ENCODE peak calls at places on chromosomes 5 and 9, in five cellular contexts. One of them, this sample, is unnamed.

GRCh38 chr5:117454716-117455212 is 880.1 kb upstream of the SEMA6A start:
- DNase-seq in IMR-90: peak; percentile 6
- DNase-seq in Peyer's patch: peak; percentile 78
- DNase-seq in stomach: peak; percentile 61
- DNase-seq in GM12891: peak; percentile 4
- DNase-seq in this sample: peak; percentile 31

GRCh38 chr5:37553720-37554402 is 174.7 kb downstream of the WDR70 start:
- DNase-seq in IMR-90: peak; percentile 76
- DNase-seq in Peyer's patch: no peak
- DNase-seq in stomach: no peak
- DNase-seq in GM12891: no peak
- DNase-seq in this sample: no peak

GRCh38 chr9:93236541-93237206 is 52.7 kb downstream of the WNK2 start:
- DNase-seq in IMR-90: no peak
- DNase-seq in Peyer's patch: no peak
- DNase-seq in stomach: no peak
- DNase-seq in GM12891: no peak
- DNase-seq in this sample: no peak

GRCh38 chr5:147417133-147417813 is 92.6 kb downstream of the DPYSL3 start:
- DNase-seq in IMR-90: peak; percentile 77
- DNase-seq in Peyer's patch: peak; percentile 74
- DNase-seq in stomach: peak; percentile 72
- DNase-seq in GM12891: no peak
- DNase-seq in this sample: no peak

GRCh38 chr9:125255781-125256391 is 5.7 kb upstream of the GAPVD1 start:
- DNase-seq in IMR-90: no peak
- DNase-seq in Peyer's patch: no peak
- DNase-seq in stomach: no peak
- DNase-seq in GM12891: no peak
- DNase-seq in this sample: no peak

GRCh38 chr9:28004900-28005299 is 431.6 kb upstream of the C9orf72 start:
- DNase-seq in IMR-90: no peak
- DNase-seq in Peyer's patch: no peak
- DNase-seq in stomach: no peak
- DNase-seq in GM12891: no peak
- DNase-seq in this sample: no peak

GRCh38 chr5:168513861-168514428 is 15.2 kb upstream of the FBLL1 start:
- DNase-seq in IMR-90: no peak
- DNase-seq in Peyer's patch: no peak
- DNase-seq in stomach: no peak
- DNase-seq in GM12891: no peak
- DNase-seq in this sample: no peak

GRCh38 chr5:147509710-147510651 is at the start of gene DPYSL3:
- DNase-seq in IMR-90: peak; percentile 78
- DNase-seq in Peyer's patch: peak; percentile 59
- DNase-seq in stomach: peak; percentile 47
- DNase-seq in GM12891: no peak
- DNase-seq in this sample: peak; percentile 87

GRCh38 chr9:127557466-127557869 is 54.6 kb upstream of the STXBP1 start:
- DNase-seq in IMR-90: no peak
- DNase-seq in Peyer's patch: no peak
- DNase-seq in stomach: no peak
- DNase-seq in GM12891: no peak
- DNase-seq in this sample: peak; percentile 59

GRCh38 chr5:84430863-84431663 is 46.4 kb upstream of the EDIL3 start:
- DNase-seq in IMR-90: peak; percentile 12
- DNase-seq in Peyer's patch: no peak
- DNase-seq in stomach: no peak
- DNase-seq in GM12891: no peak
- DNase-seq in this sample: no peak

GRCh38 chr9:128818839-128819715 is 777 bp downstream of the ENDOG start:
- DNase-seq in IMR-90: no peak
- DNase-seq in Peyer's patch: peak; percentile 63
- DNase-seq in stomach: peak; percentile 50
- DNase-seq in GM12891: peak; percentile 54
- DNase-seq in this sample: peak; percentile 48

GRCh38 chr5:18088020-18088579 is 453.8 kb downstream of the TAF11L14 start:
- DNase-seq in IMR-90: no peak
- DNase-seq in Peyer's patch: no peak
- DNase-seq in stomach: no peak
- DNase-seq in GM12891: no peak
- DNase-seq in this sample: no peak

GRCh38 chr9:82167296-82167695 is 178.7 kb downstream of the SPATA31D1 start:
- DNase-seq in IMR-90: no peak
- DNase-seq in Peyer's patch: no peak
- DNase-seq in stomach: no peak
- DNase-seq in GM12891: no peak
- DNase-seq in this sample: no peak

GRCh38 chr5:119332978-119333401 is 22.8 kb upstream of the TNFAIP8 start:
- DNase-seq in IMR-90: no peak
- DNase-seq in Peyer's patch: no peak
- DNase-seq in stomach: no peak
- DNase-seq in GM12891: no peak
- DNase-seq in this sample: no peak

GRCh38 chr5:67268233-67269011 is 71.8 kb upstream of the CD180 start:
- DNase-seq in IMR-90: peak; percentile 95
- DNase-seq in Peyer's patch: peak; percentile 79
- DNase-seq in stomach: peak; percentile 69
- DNase-seq in GM12891: no peak
- DNase-seq in this sample: peak; percentile 76

GRCh38 chr5:179620703-179621350 is 2.6 kb downstream of the HNRNPH1 start:
- DNase-seq in IMR-90: no peak
- DNase-seq in Peyer's patch: no peak
- DNase-seq in stomach: no peak
- DNase-seq in GM12891: no peak
- DNase-seq in this sample: no peak

GRCh38 chr5:179620293-179620692 is 3.2 kb downstream of the HNRNPH1 start:
- DNase-seq in IMR-90: no peak
- DNase-seq in Peyer's patch: no peak
- DNase-seq in stomach: no peak
- DNase-seq in GM12891: no peak
- DNase-seq in this sample: no peak

GRCh38 chr5:179617930-179618329 is 5.5 kb downstream of the HNRNPH1 start:
- DNase-seq in IMR-90: no peak
- DNase-seq in Peyer's patch: no peak
- DNase-seq in stomach: no peak
- DNase-seq in GM12891: no peak
- DNase-seq in this sample: no peak

GRCh38 chr5:179619776-179620175 is 3.7 kb downstream of the HNRNPH1 start:
- DNase-seq in IMR-90: peak; percentile 52
- DNase-seq in Peyer's patch: no peak
- DNase-seq in stomach: no peak
- DNase-seq in GM12891: no peak
- DNase-seq in this sample: no peak

GRCh38 chr5:179618923-179619554 is 4.4 kb downstream of the HNRNPH1 start:
- DNase-seq in IMR-90: no peak
- DNase-seq in Peyer's patch: no peak
- DNase-seq in stomach: no peak
- DNase-seq in GM12891: no peak
- DNase-seq in this sample: no peak
- TF ChIP-seq POLR2A in IMR-90: no peak
- TF ChIP-seq POLR2A in Peyer's patch: no peak
- TF ChIP-seq POLR2A in stomach: no peak
- TF ChIP-seq POLR2A in GM12891: no peak
- TF ChIP-seq POLR2A in this sample: no peak

DNA sequence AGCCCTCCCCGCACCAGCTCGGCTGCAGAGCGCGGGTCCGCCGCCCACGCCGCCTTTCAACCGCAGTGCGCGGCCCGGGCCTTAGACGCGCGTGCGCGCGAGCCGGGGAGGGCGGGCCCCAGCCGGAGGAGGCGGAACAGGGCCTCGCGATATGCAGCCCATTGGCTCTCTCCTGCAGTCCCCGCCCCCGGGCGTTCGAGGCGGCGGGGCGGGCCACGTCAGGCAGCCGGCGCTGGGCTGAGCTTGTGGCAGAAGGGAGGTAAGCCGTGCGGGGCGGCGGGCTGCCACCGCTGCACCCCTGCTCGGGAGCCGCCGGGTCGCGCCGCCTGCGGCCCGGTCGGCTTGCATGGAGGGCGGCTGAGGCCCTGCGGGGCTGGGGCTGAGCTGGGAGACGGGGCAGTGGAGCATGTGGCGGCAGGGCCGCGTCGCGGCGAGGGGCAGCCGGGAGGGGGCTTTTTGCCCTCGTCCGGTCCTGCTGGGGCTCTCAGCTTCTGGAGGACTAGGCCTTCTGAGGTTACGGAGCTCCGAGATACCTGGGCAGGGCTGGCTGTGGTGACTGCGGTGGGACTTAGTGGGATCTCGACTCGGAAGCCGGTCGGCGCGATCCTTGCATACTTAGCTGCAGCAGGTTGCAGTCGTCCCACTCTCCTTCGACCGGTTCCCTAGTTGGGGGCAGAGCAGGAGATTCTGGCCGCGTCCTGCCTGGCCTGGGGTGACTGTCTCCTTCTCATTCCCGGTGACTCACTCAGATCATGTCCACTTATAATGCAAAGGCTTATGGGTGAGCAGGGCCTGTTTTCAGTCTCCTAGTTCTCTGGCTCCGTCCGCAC is at the start of gene FOCAD:
- DNase-seq in IMR-90: peak; percentile 92
- DNase-seq in Peyer's patch: peak; percentile 98
- DNase-seq in stomach: peak; percentile 98
- DNase-seq in GM12891: peak; percentile 88
- DNase-seq in this sample: peak; percentile 95
- TF ChIP-seq POLR2A in IMR-90: peak; percentile 95
- TF ChIP-seq POLR2A in Peyer's patch: peak; percentile 96
- TF ChIP-seq POLR2A in stomach: no peak
- TF ChIP-seq POLR2A in GM12891: peak; percentile 93
- TF ChIP-seq POLR2A in this sample: peak; percentile 83

GRCh38 chr5:31846934-31847333 is 208.0 kb downstream of the PDZD2 start:
- DNase-seq in IMR-90: no peak
- DNase-seq in Peyer's patch: no peak
- DNase-seq in stomach: no peak
- DNase-seq in GM12891: no peak
- DNase-seq in this sample: no peak
- TF ChIP-seq POLR2A in IMR-90: no peak
- TF ChIP-seq POLR2A in Peyer's patch: no peak
- TF ChIP-seq POLR2A in stomach: no peak
- TF ChIP-seq POLR2A in GM12891: no peak
- TF ChIP-seq POLR2A in this sample: no peak

DNA sequence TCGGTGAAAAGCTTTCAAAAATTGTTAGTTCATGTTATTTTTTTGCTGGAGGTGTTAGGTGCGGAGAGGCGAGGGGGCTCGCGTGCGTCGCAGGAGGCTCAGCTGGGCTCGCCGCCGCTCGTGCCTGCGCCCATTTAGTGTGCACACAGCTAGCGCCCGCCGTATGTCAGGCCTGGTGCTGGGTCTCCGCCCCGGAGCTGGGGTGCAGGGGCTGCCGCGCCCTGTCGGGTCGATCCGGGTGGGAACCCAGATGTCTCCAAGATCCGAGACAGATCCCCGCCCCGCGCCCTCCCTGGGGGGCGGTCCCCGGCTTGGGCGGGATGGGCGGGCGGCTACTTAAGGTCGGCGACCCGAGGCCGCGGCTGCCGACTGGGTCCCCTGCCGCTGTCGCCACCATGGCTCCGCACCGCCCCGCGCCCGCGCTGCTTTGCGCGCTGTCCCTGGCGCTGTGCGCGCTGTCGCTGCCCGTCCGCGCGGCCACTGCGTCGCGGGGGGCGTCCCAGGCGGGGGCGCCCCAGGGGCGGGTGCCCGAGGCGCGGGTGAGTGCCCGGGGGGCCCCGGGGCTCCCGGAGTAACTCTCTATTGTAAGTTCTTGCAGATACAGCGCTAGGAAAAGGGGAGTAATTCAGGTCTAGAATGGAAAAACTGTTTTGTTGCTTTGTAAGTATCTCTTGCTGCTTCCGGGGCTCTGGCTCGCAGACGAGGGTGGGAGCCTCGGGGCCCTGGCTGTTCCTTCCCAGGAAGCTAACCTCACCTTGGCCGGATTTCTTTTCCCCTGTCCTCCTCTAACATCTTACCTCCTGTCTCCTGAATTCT is 31.7 kb downstream of the GSN start:
- DNase-seq in IMR-90: no peak
- DNase-seq in Peyer's patch: peak; percentile 79
- DNase-seq in stomach: peak; percentile 57
- DNase-seq in GM12891: peak; percentile 68
- DNase-seq in this sample: peak; percentile 61
- TF ChIP-seq POLR2A in IMR-90: no peak
- TF ChIP-seq POLR2A in Peyer's patch: peak; percentile 18
- TF ChIP-seq POLR2A in stomach: no peak
- TF ChIP-seq POLR2A in GM12891: no peak
- TF ChIP-seq POLR2A in this sample: no peak

DNA sequence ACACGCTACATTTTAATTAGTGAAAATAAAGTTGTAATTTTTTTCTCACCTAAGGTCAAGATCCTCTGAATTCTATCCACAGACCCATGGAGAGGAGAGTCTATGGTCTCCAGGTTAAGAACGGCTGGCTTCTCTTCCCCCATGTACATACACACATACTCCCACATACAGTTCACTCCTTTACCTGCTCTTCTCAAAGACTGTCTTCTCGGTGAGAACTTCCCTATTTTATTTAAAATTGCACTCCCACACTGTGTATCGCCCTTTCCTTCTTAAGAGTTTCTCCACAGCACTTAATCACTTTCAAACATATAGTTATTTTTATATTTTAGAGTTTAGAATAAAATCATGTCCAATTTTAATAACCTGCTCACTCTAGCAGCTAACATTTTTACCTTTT is 3.6 kb upstream of the JADE2 start:
- DNase-seq in IMR-90: no peak
- DNase-seq in Peyer's patch: no peak
- DNase-seq in stomach: no peak
- DNase-seq in GM12891: no peak
- DNase-seq in this sample: no peak
- TF ChIP-seq POLR2A in IMR-90: no peak
- TF ChIP-seq POLR2A in Peyer's patch: no peak
- TF ChIP-seq POLR2A in stomach: no peak
- TF ChIP-seq POLR2A in GM12891: no peak
- TF ChIP-seq POLR2A in this sample: no peak